ENCODE peak calls at places on chromosomes 4 and X, in five cellular contexts. O is cardiac muscle cell, Z is left ventricle myocardium inferior, P is neuronal stem cell, A is mesenchymal stem cell. L is an unnamed sample. For H3K4me1, the result is how much of the 10 kb centered on the place peaks cover.

GRCh38 chr4:6942238-6942800 is 32.7 kb downstream of the TBC1D14 start:
- DNase-seq in O (peak), Z (no peak), P (no peak), A (peak), L (peak)

GRCh38 chr4:77844363-77844762 is 18.3 kb upstream of the MRPL1 start:
- DNase-seq in O (no peak), Z (no peak), P (no peak), A (no peak), L (no peak)

GRCh38 chr4:87416965-87417364 is 5.4 kb upstream of the NUDT9 start:
- DNase-seq in O (no peak), Z (no peak), P (no peak), A (no peak), L (no peak)

GRCh38 chr4:119244832-119245231 is 32.3 kb downstream of the USP53 start:
- DNase-seq in O (no peak), Z (no peak), P (no peak), A (no peak), L (no peak)

GRCh38 chr4:123676550-123677229 is 280.1 kb downstream of the SPRY1 start:
- DNase-seq in O (no peak), Z (no peak), P (no peak), A (no peak), L (no peak)

GRCh38 chrX:68199062-68199848 is 234.0 kb downstream of the OPHN1 start:
- DNase-seq in O (no peak), Z (no peak), P (no peak), A (no peak), L (no peak)

GRCh38 chr4:181528570-181529184 is 714.5 kb upstream of the TENM3 start:
- DNase-seq in O (peak), Z (peak), P (peak), A (peak), L (no peak)

GRCh38 chr4:20528508-20528907 is 171.8 kb upstream of the PACRGL start:
- DNase-seq in O (no peak), Z (no peak), P (no peak), A (peak), L (no peak)

GRCh38 chr4:6658635-6659075 is 18.2 kb downstream of the MRFAP1 start:
- DNase-seq in O (peak), Z (peak), P (no peak), A (peak), L (no peak)

GRCh38 chrX:137945470-137945869 is 379.5 kb downstream of the ZIC3 start:
- DNase-seq in O (no peak), Z (no peak), P (no peak), A (no peak), L (no peak)

GRCh38 chrX:68822641-68823410 is 6.0 kb upstream of the EFNB1 start:
- DNase-seq in O (peak), Z (peak), P (no peak), A (peak), L (peak)

DNA sequence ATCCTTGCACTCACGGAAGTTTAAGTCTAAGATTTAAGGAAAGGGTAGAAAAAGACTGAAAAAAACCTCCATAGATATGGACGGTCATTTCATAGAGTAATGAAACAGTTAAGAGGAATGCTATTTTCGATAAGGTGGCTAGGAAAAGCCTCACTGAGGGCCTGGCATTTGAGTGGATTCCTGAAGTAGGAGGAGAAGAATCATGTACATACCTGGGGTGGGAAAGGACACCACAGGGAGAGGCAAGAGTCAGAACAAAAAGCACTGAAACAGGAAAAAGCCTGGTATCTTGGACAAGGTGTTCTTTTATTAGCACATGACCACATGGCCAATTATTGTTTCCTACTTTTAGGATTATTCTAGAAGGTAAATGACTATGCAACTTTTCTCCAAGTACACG is 547.2 kb upstream of the DIPK2B start:
- DNase-seq in O (no peak), Z (no peak), P (no peak), A (no peak), L (no peak)
- H3K4me1 ChIP-seq in O (under half), Z (under half), P (under half), A (under half), L (under half)

DNA sequence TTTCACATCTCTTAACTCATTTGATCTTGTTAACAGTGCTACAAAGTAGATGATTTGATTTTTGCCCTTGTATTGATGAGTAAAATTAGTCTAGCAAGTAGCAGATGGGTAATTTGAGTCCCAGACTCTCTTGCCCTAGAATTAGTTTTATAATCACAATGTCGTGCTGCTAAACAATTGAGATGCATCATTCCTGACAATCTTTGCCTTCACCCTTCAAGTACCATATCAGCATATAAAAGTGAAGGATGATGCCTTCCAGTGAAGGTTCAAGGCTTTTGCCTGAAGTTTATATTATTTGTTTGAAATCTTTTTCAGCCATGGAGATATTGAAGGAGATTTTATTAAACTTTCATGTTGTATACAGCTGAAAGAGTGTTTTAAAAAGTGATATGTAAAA is 141.4 kb downstream of the GRID2 start:
- DNase-seq in O (no peak), Z (no peak), P (no peak), A (no peak), L (no peak)
- H3K27ac ChIP-seq in O (no peak), Z (no peak), P (no peak), A (no peak), L (no peak)

DNA sequence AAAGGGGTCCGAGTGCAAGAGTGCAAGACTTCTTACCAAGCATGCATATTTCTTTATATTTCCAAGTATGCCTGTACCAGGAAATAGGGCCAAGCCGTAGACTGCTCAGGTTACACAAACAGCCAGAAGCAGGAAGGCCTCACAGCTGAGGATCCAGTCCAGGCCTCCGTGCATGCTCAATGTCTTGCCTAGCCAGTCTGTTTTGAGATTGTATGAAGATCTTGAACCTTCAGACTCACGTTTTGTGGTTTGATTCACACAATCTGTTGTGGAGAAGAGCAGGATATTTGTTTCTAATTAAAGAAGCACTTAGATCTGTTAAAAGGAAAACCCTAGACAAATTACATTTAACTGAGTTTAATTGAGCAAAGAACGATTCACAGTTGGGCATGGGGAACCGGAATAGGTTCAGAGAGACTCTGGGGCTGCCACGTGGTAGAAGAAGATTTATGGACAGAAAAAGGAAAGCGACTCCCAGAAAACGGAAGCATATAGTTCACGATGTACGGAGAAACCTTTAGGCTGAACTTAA is 1.2 kb downstream of the MGST2 start:
- DNase-seq in O (peak), Z (no peak), P (no peak), A (peak), L (peak)
- H3K4me3 ChIP-seq in O (peak), Z (peak), P (no peak), A (peak), L (peak)

GRCh38 chr4:85964298-85964697 is 395.6 kb downstream of the MAPK10 start:
- DNase-seq in O (no peak), Z (no peak), P (no peak), A (no peak), L (no peak)
- H3K4me1 ChIP-seq in O (under half), Z (under half), P (under half), A (under half), L (under half)

GRCh38 chrX:41036668-41037326 is 48.4 kb upstream of the USP9X start:
- DNase-seq in O (no peak), Z (no peak), P (no peak), A (no peak), L (no peak)
- H3K27ac ChIP-seq in O (no peak), Z (no peak), P (no peak), A (no peak), L (no peak)

GRCh38 chr4:121690001-121690400 is 6.8 kb downstream of the ANXA5 start:
- DNase-seq in O (peak), Z (no peak), P (no peak), A (peak), L (no peak)

GRCh38 chr4:121693450-121693849 is 3.3 kb downstream of the ANXA5 start:
- DNase-seq in O (no peak), Z (no peak), P (no peak), A (no peak), L (no peak)

GRCh38 chr4:121696140-121696640 is 590 bp downstream of the ANXA5 start:
- DNase-seq in O (peak), Z (peak), P (no peak), A (peak), L (peak)

GRCh38 chr4:121688696-121689095 is 8.1 kb downstream of the ANXA5 start:
- DNase-seq in O (no peak), Z (no peak), P (no peak), A (no peak), L (no peak)

DNA sequence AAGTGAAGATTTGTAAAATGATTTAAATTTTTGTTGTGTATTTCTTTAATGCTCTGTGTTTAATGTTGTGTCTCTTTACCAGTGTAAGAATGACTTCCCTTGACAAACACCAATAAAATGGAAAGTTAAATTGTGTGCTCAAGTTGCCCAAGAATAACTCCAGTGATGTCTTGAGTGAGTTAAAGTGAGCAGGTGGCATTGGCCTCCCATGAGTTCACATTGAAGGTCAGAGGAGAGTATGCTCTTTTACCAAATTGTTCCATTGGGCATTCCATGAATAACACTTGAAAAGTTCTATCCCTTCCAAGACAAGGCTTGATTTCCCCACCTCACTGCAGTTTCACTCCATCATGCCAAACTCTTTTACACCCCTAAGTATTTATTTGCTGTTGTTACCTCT is 4.5 kb downstream of the ANXA5 start:
- DNase-seq in O (no peak), Z (no peak), P (no peak), A (no peak), L (no peak)
- H3K4me3 ChIP-seq in O (no peak), Z (no peak), P (no peak), A (peak), L (no peak)

DNA sequence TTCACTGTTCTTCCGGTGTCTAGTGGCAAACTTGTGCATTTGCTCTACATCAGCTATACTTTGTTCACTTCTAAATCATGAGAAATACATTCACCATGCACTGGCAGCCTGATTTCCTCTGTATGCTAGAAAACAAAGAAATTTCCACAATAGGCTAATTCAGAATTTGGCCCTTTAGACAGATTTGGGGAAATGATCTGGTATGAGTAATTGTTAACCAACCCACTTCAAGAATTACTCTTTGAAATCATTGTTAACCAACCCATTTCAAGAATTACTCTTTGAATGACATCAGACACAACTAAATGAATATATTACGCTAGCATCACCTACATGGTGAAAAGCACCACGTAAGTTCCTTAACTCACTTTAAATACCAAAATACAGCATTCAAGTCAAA is 14.6 kb downstream of the APBB2 start:
- DNase-seq in O (no peak), Z (no peak), P (no peak), A (no peak), L (no peak)
- H3K4me1 ChIP-seq in O (under half), Z (half or more), P (under half), A (under half), L (under half)

DNA sequence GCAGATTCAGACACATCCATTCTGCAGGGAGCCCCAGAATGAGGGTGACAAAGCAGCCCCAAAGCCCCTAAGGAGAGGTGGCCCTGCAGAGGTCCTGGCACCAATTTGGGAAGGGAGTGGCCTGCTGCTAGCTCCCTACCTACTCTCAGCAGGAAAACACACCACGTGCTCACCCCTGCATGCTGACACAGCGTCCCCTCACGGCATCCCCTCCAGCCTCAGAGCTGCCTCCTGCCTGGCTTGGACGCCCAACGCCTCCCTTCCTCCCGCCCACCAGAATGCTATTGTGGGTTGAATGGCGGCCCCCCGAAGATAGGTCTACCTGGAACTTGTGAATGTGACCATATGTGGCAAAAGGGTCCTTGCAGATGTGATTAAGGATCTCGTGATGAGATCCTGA is 28.8 kb downstream of the ZFYVE28 start:
- DNase-seq in O (no peak), Z (no peak), P (no peak), A (no peak), L (no peak)
- H3K27ac ChIP-seq in O (no peak), Z (no peak), P (no peak), A (peak), L (no peak)

DNA sequence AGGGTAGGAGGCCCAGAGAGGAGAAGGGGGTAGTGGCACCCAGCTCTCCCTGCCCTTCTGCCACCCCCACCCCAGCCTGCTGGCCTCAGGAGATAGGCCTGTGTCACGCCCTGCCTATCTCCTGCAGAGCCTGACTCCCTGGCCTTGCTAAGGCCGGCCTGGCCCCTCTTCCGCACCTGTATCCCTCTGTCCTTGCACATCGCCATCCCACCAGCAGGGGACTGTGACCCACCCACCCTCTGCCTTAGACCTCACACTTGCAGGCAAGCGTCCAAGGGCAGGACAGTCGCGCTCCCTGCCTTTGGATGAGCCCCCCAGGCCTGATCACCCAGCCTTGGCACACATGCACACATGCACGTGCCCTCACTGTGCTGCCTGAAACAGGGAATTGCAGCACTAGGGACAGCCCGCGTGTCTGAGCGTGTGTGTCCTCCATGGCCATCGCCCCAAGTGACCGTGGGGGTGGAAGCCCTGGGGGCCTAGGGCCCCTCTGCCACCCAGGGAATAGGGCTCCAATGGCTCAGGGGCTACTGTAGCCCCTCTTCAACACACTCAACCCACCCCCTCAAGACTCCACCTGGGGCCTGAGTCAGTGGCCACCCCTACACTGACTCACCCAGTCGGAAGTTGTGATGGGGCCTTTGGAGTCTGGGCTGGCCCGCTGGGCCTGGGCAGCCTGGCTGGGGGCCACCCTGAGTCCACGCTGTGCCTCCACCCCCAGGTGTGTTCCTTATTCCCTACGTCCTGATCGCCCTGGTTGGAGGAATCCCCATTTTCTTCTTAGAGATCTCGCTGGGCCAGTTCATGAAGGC is 2.1 kb downstream of the SLC6A8 start:
- DNase-seq in O (no peak), Z (no peak), P (no peak), A (no peak), L (no peak)
- H3K4me3 ChIP-seq in O (peak), Z (peak), P (peak), A (peak), L (no peak)

L was measured in uterus.